ENCODE peak calls at places on chromosomes 5 and 9, in seven cellular contexts. One of them, this sample, is unnamed.

GRCh38 chr9:133994359-133995011 is 2.4 kb upstream of the VAV2 start:
- DNase-seq in activated CD8-positive, alpha-beta T cell treated with anti-CD3 and anti-CD28 coated beads, Interleukin-2, amount 10 ng/mL, durations not matched to agents 7 days and 5 days: peak
- DNase-seq in RKO: peak
- DNase-seq in SK-N-DZ: peak
- DNase-seq in stomach: peak
- DNase-seq in M059J: peak
- DNase-seq in WTC11: peak
- DNase-seq in this sample: peak

GRCh38 chr5:14351845-14352712 is 208.9 kb downstream of the TRIO start:
- DNase-seq in WTC11: peak
- DNase-seq in M059J: peak
- DNase-seq in activated CD8-positive, alpha-beta T cell treated with anti-CD3 and anti-CD28 coated beads, Interleukin-2, amount 10 ng/mL, durations not matched to agents 7 days and 5 days: peak
- DNase-seq in SK-N-DZ: peak
- DNase-seq in stomach: peak
- DNase-seq in RKO: peak
- DNase-seq in this sample: peak

GRCh38 chr9:78767449-78767848 is 470.5 kb downstream of the PSAT1 start:
- DNase-seq in SK-N-DZ: no peak
- DNase-seq in WTC11: no peak
- DNase-seq in activated CD8-positive, alpha-beta T cell treated with anti-CD3 and anti-CD28 coated beads, Interleukin-2, amount 10 ng/mL, durations not matched to agents 7 days and 5 days: no peak
- DNase-seq in RKO: no peak
- DNase-seq in stomach: no peak
- DNase-seq in M059J: no peak
- DNase-seq in this sample: no peak

GRCh38 chr9:111842313-111842712 is 47.6 kb upstream of the SHOC1 start:
- DNase-seq in RKO: no peak
- DNase-seq in M059J: no peak
- DNase-seq in stomach: no peak
- DNase-seq in SK-N-DZ: no peak
- DNase-seq in WTC11: no peak
- DNase-seq in activated CD8-positive, alpha-beta T cell treated with anti-CD3 and anti-CD28 coated beads, Interleukin-2, amount 10 ng/mL, durations not matched to agents 7 days and 5 days: no peak
- DNase-seq in this sample: no peak

GRCh38 chr9:101399641-101399965 is 952 bp downstream of the ZNF189 start:
- DNase-seq in activated CD8-positive, alpha-beta T cell treated with anti-CD3 and anti-CD28 coated beads, Interleukin-2, amount 10 ng/mL, durations not matched to agents 7 days and 5 days: no peak
- DNase-seq in SK-N-DZ: no peak
- DNase-seq in stomach: no peak
- DNase-seq in RKO: peak
- DNase-seq in M059J: peak
- DNase-seq in WTC11: no peak
- DNase-seq in this sample: no peak

GRCh38 chr9:31519826-31520225 is 864.6 kb upstream of the ACO1 start:
- DNase-seq in stomach: no peak
- DNase-seq in WTC11: no peak
- DNase-seq in activated CD8-positive, alpha-beta T cell treated with anti-CD3 and anti-CD28 coated beads, Interleukin-2, amount 10 ng/mL, durations not matched to agents 7 days and 5 days: no peak
- DNase-seq in RKO: no peak
- DNase-seq in M059J: peak
- DNase-seq in SK-N-DZ: no peak
- DNase-seq in this sample: no peak

GRCh38 chr9:90948156-90948555 is 146.5 kb downstream of the SYK start:
- DNase-seq in RKO: no peak
- DNase-seq in activated CD8-positive, alpha-beta T cell treated with anti-CD3 and anti-CD28 coated beads, Interleukin-2, amount 10 ng/mL, durations not matched to agents 7 days and 5 days: no peak
- DNase-seq in SK-N-DZ: no peak
- DNase-seq in stomach: no peak
- DNase-seq in WTC11: no peak
- DNase-seq in M059J: no peak
- DNase-seq in this sample: peak

GRCh38 chr9:34796924-34797323 is 87.0 kb upstream of the CCL21 start:
- DNase-seq in activated CD8-positive, alpha-beta T cell treated with anti-CD3 and anti-CD28 coated beads, Interleukin-2, amount 10 ng/mL, durations not matched to agents 7 days and 5 days: no peak
- DNase-seq in WTC11: peak
- DNase-seq in RKO: no peak
- DNase-seq in M059J: no peak
- DNase-seq in stomach: no peak
- DNase-seq in SK-N-DZ: no peak
- DNase-seq in this sample: no peak

GRCh38 chr5:135391123-135391868 is 7.7 kb downstream of the MACROH2A1 start:
- DNase-seq in WTC11: no peak
- DNase-seq in SK-N-DZ: no peak
- DNase-seq in activated CD8-positive, alpha-beta T cell treated with anti-CD3 and anti-CD28 coated beads, Interleukin-2, amount 10 ng/mL, durations not matched to agents 7 days and 5 days: no peak
- DNase-seq in M059J: peak
- DNase-seq in stomach: no peak
- DNase-seq in RKO: no peak
- DNase-seq in this sample: no peak

GRCh38 chr9:97362777-97363545 is 48.9 kb upstream of the TDRD7 start:
- DNase-seq in activated CD8-positive, alpha-beta T cell treated with anti-CD3 and anti-CD28 coated beads, Interleukin-2, amount 10 ng/mL, durations not matched to agents 7 days and 5 days: no peak
- DNase-seq in SK-N-DZ: no peak
- DNase-seq in RKO: no peak
- DNase-seq in WTC11: no peak
- DNase-seq in M059J: no peak
- DNase-seq in stomach: no peak
- DNase-seq in this sample: no peak

GRCh38 chr9:85995612-85996011 is 54.7 kb downstream of the NAA35 start:
- DNase-seq in WTC11: no peak
- DNase-seq in activated CD8-positive, alpha-beta T cell treated with anti-CD3 and anti-CD28 coated beads, Interleukin-2, amount 10 ng/mL, durations not matched to agents 7 days and 5 days: no peak
- DNase-seq in M059J: no peak
- DNase-seq in stomach: no peak
- DNase-seq in SK-N-DZ: no peak
- DNase-seq in RKO: no peak
- DNase-seq in this sample: no peak

GRCh38 chr9:17928768-17929167 is 349.9 kb downstream of the SH3GL2 start:
- DNase-seq in activated CD8-positive, alpha-beta T cell treated with anti-CD3 and anti-CD28 coated beads, Interleukin-2, amount 10 ng/mL, durations not matched to agents 7 days and 5 days: no peak
- DNase-seq in stomach: no peak
- DNase-seq in M059J: no peak
- DNase-seq in RKO: no peak
- DNase-seq in SK-N-DZ: no peak
- DNase-seq in WTC11: no peak
- DNase-seq in this sample: no peak

GRCh38 chr9:81522721-81523551 is 166.4 kb downstream of the TLE1 start:
- DNase-seq in WTC11: peak
- DNase-seq in stomach: no peak
- DNase-seq in M059J: peak
- DNase-seq in activated CD8-positive, alpha-beta T cell treated with anti-CD3 and anti-CD28 coated beads, Interleukin-2, amount 10 ng/mL, durations not matched to agents 7 days and 5 days: no peak
- DNase-seq in RKO: peak
- DNase-seq in SK-N-DZ: peak
- DNase-seq in this sample: no peak

GRCh38 chr5:112109331-112109993 is 309.6 kb downstream of the EPB41L4A start:
- DNase-seq in WTC11: peak
- DNase-seq in SK-N-DZ: peak
- DNase-seq in RKO: no peak
- DNase-seq in activated CD8-positive, alpha-beta T cell treated with anti-CD3 and anti-CD28 coated beads, Interleukin-2, amount 10 ng/mL, durations not matched to agents 7 days and 5 days: no peak
- DNase-seq in M059J: peak
- DNase-seq in stomach: peak
- DNase-seq in this sample: no peak

GRCh38 chr9:106799146-106799545 is 63.8 kb upstream of the ZNF462 start:
- DNase-seq in SK-N-DZ: no peak
- DNase-seq in M059J: peak
- DNase-seq in stomach: no peak
- DNase-seq in WTC11: no peak
- DNase-seq in activated CD8-positive, alpha-beta T cell treated with anti-CD3 and anti-CD28 coated beads, Interleukin-2, amount 10 ng/mL, durations not matched to agents 7 days and 5 days: no peak
- DNase-seq in RKO: peak
- DNase-seq in this sample: no peak

GRCh38 chr5:128632264-128632663 is 94.2 kb upstream of the FBN2 start:
- DNase-seq in WTC11: no peak
- DNase-seq in activated CD8-positive, alpha-beta T cell treated with anti-CD3 and anti-CD28 coated beads, Interleukin-2, amount 10 ng/mL, durations not matched to agents 7 days and 5 days: no peak
- DNase-seq in stomach: no peak
- DNase-seq in M059J: peak
- DNase-seq in SK-N-DZ: no peak
- DNase-seq in RKO: peak
- DNase-seq in this sample: no peak

GRCh38 chr5:54518146-54519082 is 855 bp downstream of the SNX18 start:
- DNase-seq in activated CD8-positive, alpha-beta T cell treated with anti-CD3 and anti-CD28 coated beads, Interleukin-2, amount 10 ng/mL, durations not matched to agents 7 days and 5 days: peak
- DNase-seq in SK-N-DZ: peak
- DNase-seq in stomach: peak
- DNase-seq in RKO: no peak
- DNase-seq in WTC11: peak
- DNase-seq in M059J: peak
- DNase-seq in this sample: peak

GRCh38 chr5:140596364-140596763 is 31.7 kb downstream of the SLC35A4 start:
- DNase-seq in RKO: no peak
- DNase-seq in activated CD8-positive, alpha-beta T cell treated with anti-CD3 and anti-CD28 coated beads, Interleukin-2, amount 10 ng/mL, durations not matched to agents 7 days and 5 days: no peak
- DNase-seq in stomach: no peak
- DNase-seq in M059J: no peak
- DNase-seq in WTC11: no peak
- DNase-seq in SK-N-DZ: no peak
- DNase-seq in this sample: no peak

GRCh38 chr5:3145641-3146040 is 394.2 kb upstream of the IRX2 start:
- DNase-seq in RKO: no peak
- DNase-seq in activated CD8-positive, alpha-beta T cell treated with anti-CD3 and anti-CD28 coated beads, Interleukin-2, amount 10 ng/mL, durations not matched to agents 7 days and 5 days: no peak
- DNase-seq in SK-N-DZ: no peak
- DNase-seq in stomach: no peak
- DNase-seq in M059J: no peak
- DNase-seq in WTC11: no peak
- DNase-seq in this sample: no peak

GRCh38 chr5:89396262-89396975 is 513.4 kb upstream of the MEF2C start:
- DNase-seq in M059J: peak
- DNase-seq in stomach: no peak
- DNase-seq in RKO: no peak
- DNase-seq in activated CD8-positive, alpha-beta T cell treated with anti-CD3 and anti-CD28 coated beads, Interleukin-2, amount 10 ng/mL, durations not matched to agents 7 days and 5 days: no peak
- DNase-seq in WTC11: no peak
- DNase-seq in SK-N-DZ: no peak
- DNase-seq in this sample: peak

GRCh38 chr9:112836394-112836793 is 54.3 kb downstream of the SLC46A2 start:
- DNase-seq in stomach: peak
- DNase-seq in SK-N-DZ: no peak
- DNase-seq in RKO: no peak
- DNase-seq in M059J: no peak
- DNase-seq in WTC11: no peak
- DNase-seq in activated CD8-positive, alpha-beta T cell treated with anti-CD3 and anti-CD28 coated beads, Interleukin-2, amount 10 ng/mL, durations not matched to agents 7 days and 5 days: no peak
- DNase-seq in this sample: peak

GRCh38 chr5:138936225-138936967 is 61.3 kb upstream of the LRRTM2 start:
- DNase-seq in M059J: no peak
- DNase-seq in stomach: peak
- DNase-seq in activated CD8-positive, alpha-beta T cell treated with anti-CD3 and anti-CD28 coated beads, Interleukin-2, amount 10 ng/mL, durations not matched to agents 7 days and 5 days: no peak
- DNase-seq in WTC11: no peak
- DNase-seq in SK-N-DZ: no peak
- DNase-seq in RKO: no peak
- DNase-seq in this sample: no peak

This sample was measured in mucosa of descending colon.